ENCODE peak calls at places on chromosomes 11 and 22, in ten cellular contexts. M, K, V, J, R, N, B, A, F and Y are unnamed samples.

GRCh38 chr11:8638300-8638699 is 44.2 kb downstream of the TRIM66 start:
- DNase-seq in M (peak; percentile 58), K (no peak), V (no peak), J (no peak), R (no peak), N (peak; percentile 61), B (no peak), A (no peak), F (no peak), Y (no peak)

GRCh38 chr11:1834791-1835670 is at the start of gene SYT8:
- DNase-seq in M (no peak), K (no peak), V (no peak), J (peak; percentile 48), R (peak; percentile 72), N (no peak), B (no peak), A (no peak), F (peak; percentile 60), Y (no peak)

GRCh38 chr11:119716475-119717057 is 12.4 kb downstream of the NECTIN1 start:
- DNase-seq in M (peak; percentile 33), K (no peak), V (no peak), J (no peak), R (no peak), N (no peak), B (no peak), A (no peak), F (no peak), Y (no peak)

GRCh38 chr22:20867179-20868099 is 8.6 kb downstream of the SNAP29 start:
- DNase-seq in M (peak; percentile 99), K (peak; percentile 93), V (peak; percentile 75), J (peak; percentile 66), R (no peak), N (peak; percentile 33), B (peak; percentile 38), A (no peak), F (peak; percentile 73), Y (peak; percentile 67)

GRCh38 chr11:64234840-64235379 is 526 bp downstream of the VEGFB start:
- DNase-seq in M (peak; percentile 48), K (no peak), V (peak; percentile 55), J (peak; percentile 60), R (peak; percentile 93), N (peak; percentile 75), B (no peak), A (peak; percentile 83), F (peak; percentile 55), Y (peak; percentile 17)

GRCh38 chr11:74470526-74470925 is 3.2 kb upstream of the KCNE3 start:
- DNase-seq in M (no peak), K (no peak), V (no peak), J (no peak), R (no peak), N (no peak), B (no peak), A (no peak), F (no peak), Y (no peak)

GRCh38 chr11:46889689-46890475 is 28.5 kb downstream of the LRP4 start:
- DNase-seq in M (peak; percentile 70), K (peak; percentile 95), V (peak; percentile 78), J (peak; percentile 81), R (peak; percentile 58), N (peak; percentile 80), B (peak; percentile 35), A (no peak), F (peak; percentile 82), Y (peak; percentile 82)

GRCh38 chr11:47104337-47104950 is 72.2 kb downstream of the ARFGAP2 start:
- DNase-seq in M (no peak), K (no peak), V (no peak), J (no peak), R (no peak), N (peak; percentile 56), B (no peak), A (no peak), F (no peak), Y (no peak)

GRCh38 chr11:94964934-94965333 is 8.4 kb downstream of the CWC15 start:
- DNase-seq in M (peak; percentile 17), K (no peak), V (no peak), J (no peak), R (no peak), N (no peak), B (no peak), A (no peak), F (no peak), Y (no peak)
- H3K36me3 ChIP-seq in M (peaks cover 88% of the 10 kb centered on the region), K (peaks cover 100% of the 10 kb centered on the region), V (peaks cover 98% of the 10 kb centered on the region), J (peaks cover 100% of the 10 kb centered on the region), R (peaks cover 100% of the 10 kb centered on the region), N (peaks cover 84% of the 10 kb centered on the region), B (peaks cover 99% of the 10 kb centered on the region), A (peaks cover 99% of the 10 kb centered on the region), F (peaks cover 57% of the 10 kb centered on the region), Y (peaks cover 81% of the 10 kb centered on the region)

GRCh38 chr11:60129853-60130252 is 41.4 kb downstream of the MS4A2 start:
- DNase-seq in M (no peak), K (no peak), V (no peak), J (no peak), R (no peak), N (no peak), B (no peak), A (no peak), F (peak; percentile 6), Y (no peak)
- H3K36me3 ChIP-seq in M (no peaks in the 10 kb centered on the region), K (no peaks in the 10 kb centered on the region), V (no peaks in the 10 kb centered on the region), J (no peaks in the 10 kb centered on the region), R (no peaks in the 10 kb centered on the region), N (no peaks in the 10 kb centered on the region), B (no peaks in the 10 kb centered on the region), A (no peaks in the 10 kb centered on the region), F (no peaks in the 10 kb centered on the region), Y (no peaks in the 10 kb centered on the region)

DNA sequence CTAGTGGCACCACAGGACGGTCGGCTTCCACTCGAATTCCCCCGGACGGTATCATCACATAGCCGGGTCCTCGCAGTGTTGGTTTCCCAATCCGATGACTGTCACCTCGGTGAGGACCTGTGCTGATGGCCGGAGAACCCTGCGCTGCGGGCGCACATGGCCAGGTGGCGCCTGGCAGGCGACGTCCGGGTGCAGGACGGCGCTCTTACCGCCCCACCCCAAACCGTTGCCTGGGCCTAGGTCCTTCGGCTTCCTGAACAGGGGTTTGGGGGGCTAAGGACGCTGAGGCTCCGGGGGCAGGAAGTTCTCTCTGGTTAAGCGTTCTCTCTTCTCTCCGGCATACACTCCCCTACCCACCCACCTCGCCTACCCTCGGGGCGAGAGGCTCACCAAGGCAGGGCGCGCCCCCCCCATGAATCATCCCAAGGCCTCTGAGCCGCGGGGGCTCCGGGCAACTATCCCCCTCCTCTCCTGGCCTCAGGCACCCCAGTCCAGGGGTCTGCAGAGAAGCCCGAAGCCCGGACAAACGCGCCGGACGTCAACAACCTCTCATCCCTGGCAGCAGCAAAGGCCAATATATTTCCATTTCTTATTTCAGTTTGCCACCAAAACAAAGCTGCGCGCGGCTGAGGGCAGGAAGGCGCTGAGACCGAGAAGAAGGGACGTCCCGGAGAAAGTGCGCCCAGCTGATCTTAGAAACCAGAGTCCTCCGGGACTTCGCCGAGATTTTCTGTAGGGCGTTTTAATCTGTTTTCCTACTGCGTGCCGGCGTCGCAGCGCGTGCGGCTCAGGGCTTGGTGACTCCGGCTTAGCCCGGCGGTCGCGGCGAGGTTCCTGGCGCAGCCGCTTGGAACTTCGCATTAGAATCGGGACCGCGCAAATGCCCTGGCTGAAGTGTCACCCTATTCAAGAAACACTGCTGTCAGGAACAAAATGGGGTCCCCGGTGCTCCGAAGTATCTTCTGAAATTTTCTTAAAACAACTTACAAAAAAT is 5.6 kb downstream of the ALX4 start:
- DNase-seq in M (no peak), K (no peak), V (peak; percentile 12), J (no peak), R (no peak), N (peak; percentile 30), B (no peak), A (no peak), F (no peak), Y (no peak)
- H3K36me3 ChIP-seq in M (no peaks in the 10 kb centered on the region), K (no peaks in the 10 kb centered on the region), V (no peaks in the 10 kb centered on the region), J (no peaks in the 10 kb centered on the region), R (no peaks in the 10 kb centered on the region), N (no peaks in the 10 kb centered on the region), B (no peaks in the 10 kb centered on the region), A (no peaks in the 10 kb centered on the region), F (no peaks in the 10 kb centered on the region), Y (no peaks in the 10 kb centered on the region)

GRCh38 chr22:49792107-49792506 is 35.6 kb downstream of the BRD1 start:
- DNase-seq in M (no peak), K (no peak), V (no peak), J (no peak), R (no peak), N (no peak), B (no peak), A (no peak), F (no peak), Y (no peak)
- H3K36me3 ChIP-seq in M (peaks cover 86% of the 10 kb centered on the region), K (peaks cover 80% of the 10 kb centered on the region), V (peaks cover 71% of the 10 kb centered on the region), J (peaks cover 78% of the 10 kb centered on the region), R (peaks cover 88% of the 10 kb centered on the region), N (peaks cover 54% of the 10 kb centered on the region), B (peaks cover 48% of the 10 kb centered on the region), A (peaks cover 64% of the 10 kb centered on the region), F (peaks cover 28% of the 10 kb centered on the region), Y (peaks cover 50% of the 10 kb centered on the region)

GRCh38 chr11:87097582-87097981 is 59.8 kb downstream of the TMEM135 start:
- DNase-seq in M (peak; percentile 67), K (no peak), V (peak; percentile 73), J (peak; percentile 57), R (no peak), N (peak; percentile 29), B (no peak), A (no peak), F (peak; percentile 62), Y (peak; percentile 85)
- H3K36me3 ChIP-seq in M (peaks cover 32% of the 10 kb centered on the region), K (peaks cover 25% of the 10 kb centered on the region), V (peaks cover 4% of the 10 kb centered on the region), J (peaks cover 19% of the 10 kb centered on the region), R (peaks cover 44% of the 10 kb centered on the region), N (no peaks in the 10 kb centered on the region), B (peaks cover 9% of the 10 kb centered on the region), A (no peaks in the 10 kb centered on the region), F (no peaks in the 10 kb centered on the region), Y (no peaks in the 10 kb centered on the region)

GRCh38 chr22:37243402-37244113 is 511 bp downstream of the RAC2 start:
- DNase-seq in M (no peak), K (no peak), V (peak; percentile 66), J (no peak), R (peak; percentile 87), N (no peak), B (no peak), A (no peak), F (no peak), Y (no peak)
- H3K36me3 ChIP-seq in M (peaks cover 36% of the 10 kb centered on the region), K (no peaks in the 10 kb centered on the region), V (peaks cover 20% of the 10 kb centered on the region), J (no peaks in the 10 kb centered on the region), R (peaks cover 36% of the 10 kb centered on the region), N (no peaks in the 10 kb centered on the region), B (no peaks in the 10 kb centered on the region), A (no peaks in the 10 kb centered on the region), F (no peaks in the 10 kb centered on the region), Y (no peaks in the 10 kb centered on the region)

GRCh38 chr22:39418696-39419095 is 19.1 kb downstream of the TAB1 start:
- DNase-seq in M (no peak), K (no peak), V (no peak), J (no peak), R (peak; percentile 27), N (no peak), B (no peak), A (no peak), F (no peak), Y (no peak)
- H3K36me3 ChIP-seq in M (peaks cover 64% of the 10 kb centered on the region), K (peaks cover 92% of the 10 kb centered on the region), V (peaks cover 72% of the 10 kb centered on the region), J (peaks cover 93% of the 10 kb centered on the region), R (peaks cover 93% of the 10 kb centered on the region), N (peaks cover 3% of the 10 kb centered on the region), B (peaks cover 70% of the 10 kb centered on the region), A (peaks cover 79% of the 10 kb centered on the region), F (peaks cover 28% of the 10 kb centered on the region), Y (peaks cover 32% of the 10 kb centered on the region)

GRCh38 chr22:49784987-49785614 is 42.6 kb downstream of the BRD1 start:
- DNase-seq in M (no peak), K (no peak), V (no peak), J (no peak), R (peak; percentile 64), N (no peak), B (no peak), A (no peak), F (no peak), Y (no peak)
- H3K36me3 ChIP-seq in M (peaks cover 59% of the 10 kb centered on the region), K (peaks cover 84% of the 10 kb centered on the region), V (peaks cover 58% of the 10 kb centered on the region), J (peaks cover 63% of the 10 kb centered on the region), R (peaks cover 88% of the 10 kb centered on the region), N (no peaks in the 10 kb centered on the region), B (peaks cover 32% of the 10 kb centered on the region), A (peaks cover 50% of the 10 kb centered on the region), F (peaks cover 23% of the 10 kb centered on the region), Y (peaks cover 31% of the 10 kb centered on the region)